ENCODE peak calls at places on chromosomes 16 and 17, in ten cellular contexts. One of them, this sample, is unnamed.

GRCh38 chr17:46139365-46140210 is 53.6 kb downstream of the KANSL1 start:
- DNase-seq in Panc1: no peak
- DNase-seq in tibial nerve: no peak
- DNase-seq in right atrium auricular region: no peak
- DNase-seq in progenitor cell of endocrine pancreas: no peak
- DNase-seq in heart left ventricle: no peak
- DNase-seq in brain microvascular endothelial cell: no peak
- DNase-seq in coronary artery: no peak
- DNase-seq in fibroblast of lung: no peak
- DNase-seq in GM13976: no peak
- DNase-seq in this sample: no peak

GRCh38 chr17:18321309-18321708 is 6.2 kb downstream of the SMCR8 start:
- DNase-seq in Panc1: no peak
- DNase-seq in tibial nerve: no peak
- DNase-seq in right atrium auricular region: no peak
- DNase-seq in progenitor cell of endocrine pancreas: no peak
- DNase-seq in heart left ventricle: no peak
- DNase-seq in brain microvascular endothelial cell: no peak
- DNase-seq in coronary artery: no peak
- DNase-seq in fibroblast of lung: peak; percentile 9
- DNase-seq in GM13976: no peak
- DNase-seq in this sample: no peak

GRCh38 chr16:85124636-85125346 is 12.5 kb upstream of the CIBAR2 start:
- DNase-seq in Panc1: no peak
- DNase-seq in tibial nerve: no peak
- DNase-seq in right atrium auricular region: no peak
- DNase-seq in progenitor cell of endocrine pancreas: no peak
- DNase-seq in heart left ventricle: no peak
- DNase-seq in brain microvascular endothelial cell: no peak
- DNase-seq in coronary artery: no peak
- DNase-seq in fibroblast of lung: no peak
- DNase-seq in GM13976: no peak
- DNase-seq in this sample: no peak

GRCh38 chr16:89269805-89270665 is 52.5 kb downstream of the ZNF778 start:
- DNase-seq in Panc1: no peak
- DNase-seq in tibial nerve: no peak
- DNase-seq in right atrium auricular region: no peak
- DNase-seq in progenitor cell of endocrine pancreas: no peak
- DNase-seq in heart left ventricle: no peak
- DNase-seq in brain microvascular endothelial cell: no peak
- DNase-seq in coronary artery: no peak
- DNase-seq in fibroblast of lung: no peak
- DNase-seq in GM13976: no peak
- DNase-seq in this sample: no peak

GRCh38 chr17:71922439-71922838 is 198.4 kb upstream of the SOX9 start:
- DNase-seq in Panc1: peak; percentile 15
- DNase-seq in tibial nerve: no peak
- DNase-seq in right atrium auricular region: no peak
- DNase-seq in progenitor cell of endocrine pancreas: no peak
- DNase-seq in heart left ventricle: no peak
- DNase-seq in brain microvascular endothelial cell: peak; percentile 80
- DNase-seq in coronary artery: no peak
- DNase-seq in fibroblast of lung: peak; percentile 76
- DNase-seq in GM13976: peak; percentile 10
- DNase-seq in this sample: no peak

GRCh38 chr16:31476305-31477219 is 4.6 kb downstream of the TGFB1I1 start:
- DNase-seq in Panc1: no peak
- DNase-seq in tibial nerve: peak; percentile 58
- DNase-seq in right atrium auricular region: no peak
- DNase-seq in progenitor cell of endocrine pancreas: peak; percentile 49
- DNase-seq in heart left ventricle: peak; percentile 89
- DNase-seq in brain microvascular endothelial cell: no peak
- DNase-seq in coronary artery: no peak
- DNase-seq in fibroblast of lung: no peak
- DNase-seq in GM13976: peak; percentile 93
- DNase-seq in this sample: no peak

GRCh38 chr16:31215287-31216115 is 1.4 kb downstream of the PYDC1 start:
- DNase-seq in Panc1: no peak
- DNase-seq in tibial nerve: no peak
- DNase-seq in right atrium auricular region: no peak
- DNase-seq in progenitor cell of endocrine pancreas: peak; percentile 39
- DNase-seq in heart left ventricle: peak; percentile 82
- DNase-seq in brain microvascular endothelial cell: peak; percentile 16
- DNase-seq in coronary artery: no peak
- DNase-seq in fibroblast of lung: peak; percentile 40
- DNase-seq in GM13976: peak; percentile 72
- DNase-seq in this sample: peak; percentile 40

GRCh38 chr16:27547851-27548250 is 1.9 kb downstream of the GTF3C1 start:
- DNase-seq in Panc1: no peak
- DNase-seq in tibial nerve: no peak
- DNase-seq in right atrium auricular region: no peak
- DNase-seq in progenitor cell of endocrine pancreas: no peak
- DNase-seq in heart left ventricle: no peak
- DNase-seq in brain microvascular endothelial cell: no peak
- DNase-seq in coronary artery: no peak
- DNase-seq in fibroblast of lung: no peak
- DNase-seq in GM13976: no peak
- DNase-seq in this sample: no peak

GRCh38 chr17:79811036-79811887 is 14.4 kb upstream of the CBX8 start:
- DNase-seq in Panc1: no peak
- DNase-seq in tibial nerve: no peak
- DNase-seq in right atrium auricular region: no peak
- DNase-seq in progenitor cell of endocrine pancreas: peak; percentile 56
- DNase-seq in heart left ventricle: no peak
- DNase-seq in brain microvascular endothelial cell: no peak
- DNase-seq in coronary artery: no peak
- DNase-seq in fibroblast of lung: no peak
- DNase-seq in GM13976: peak; percentile 74
- DNase-seq in this sample: no peak

GRCh38 chr16:4109250-4109736 is 6.9 kb downstream of the ADCY9 start:
- DNase-seq in Panc1: no peak
- DNase-seq in tibial nerve: no peak
- DNase-seq in right atrium auricular region: no peak
- DNase-seq in progenitor cell of endocrine pancreas: no peak
- DNase-seq in heart left ventricle: peak; percentile 11
- DNase-seq in brain microvascular endothelial cell: no peak
- DNase-seq in coronary artery: no peak
- DNase-seq in fibroblast of lung: no peak
- DNase-seq in GM13976: no peak
- DNase-seq in this sample: no peak

GRCh38 chr16:19490619-19491018 is 31.3 kb downstream of the GDE1 start:
- DNase-seq in Panc1: no peak
- DNase-seq in tibial nerve: no peak
- DNase-seq in right atrium auricular region: no peak
- DNase-seq in progenitor cell of endocrine pancreas: no peak
- DNase-seq in heart left ventricle: no peak
- DNase-seq in brain microvascular endothelial cell: no peak
- DNase-seq in coronary artery: no peak
- DNase-seq in fibroblast of lung: no peak
- DNase-seq in GM13976: no peak
- DNase-seq in this sample: no peak

GRCh38 chr17:70905796-70906195 is 736.5 kb downstream of the KCNJ2 start:
- DNase-seq in Panc1: no peak
- DNase-seq in tibial nerve: peak; percentile 8
- DNase-seq in right atrium auricular region: peak; percentile 87
- DNase-seq in progenitor cell of endocrine pancreas: no peak
- DNase-seq in heart left ventricle: peak; percentile 65
- DNase-seq in brain microvascular endothelial cell: peak; percentile 99
- DNase-seq in coronary artery: no peak
- DNase-seq in fibroblast of lung: peak; percentile 100
- DNase-seq in GM13976: no peak
- DNase-seq in this sample: peak; percentile 95

GRCh38 chr17:82237083-82237745 is 8.4 kb downstream of the SLC16A3 start:
- DNase-seq in Panc1: no peak
- DNase-seq in tibial nerve: no peak
- DNase-seq in right atrium auricular region: no peak
- DNase-seq in progenitor cell of endocrine pancreas: no peak
- DNase-seq in heart left ventricle: peak; percentile 66
- DNase-seq in brain microvascular endothelial cell: no peak
- DNase-seq in coronary artery: no peak
- DNase-seq in fibroblast of lung: no peak
- DNase-seq in GM13976: no peak
- DNase-seq in this sample: no peak

GRCh38 chr17:19304209-19304608 is 58.3 kb downstream of the B9D1 start:
- DNase-seq in Panc1: no peak
- DNase-seq in tibial nerve: peak; percentile 45
- DNase-seq in right atrium auricular region: peak; percentile 75
- DNase-seq in progenitor cell of endocrine pancreas: no peak
- DNase-seq in heart left ventricle: no peak
- DNase-seq in brain microvascular endothelial cell: peak; percentile 47
- DNase-seq in coronary artery: no peak
- DNase-seq in fibroblast of lung: peak; percentile 53
- DNase-seq in GM13976: no peak
- DNase-seq in this sample: no peak

GRCh38 chr17:7589204-7589868 is 558 bp downstream of the SOX15 start:
- DNase-seq in Panc1: no peak
- DNase-seq in tibial nerve: peak; percentile 87
- DNase-seq in right atrium auricular region: peak; percentile 89
- DNase-seq in progenitor cell of endocrine pancreas: peak; percentile 58
- DNase-seq in heart left ventricle: peak; percentile 91
- DNase-seq in brain microvascular endothelial cell: peak; percentile 77
- DNase-seq in coronary artery: peak; percentile 85
- DNase-seq in fibroblast of lung: peak; percentile 85
- DNase-seq in GM13976: peak; percentile 88
- DNase-seq in this sample: peak; percentile 43

GRCh38 chr17:7588553-7589203 is 1.2 kb downstream of the SOX15 start:
- DNase-seq in Panc1: no peak
- DNase-seq in tibial nerve: no peak
- DNase-seq in right atrium auricular region: no peak
- DNase-seq in progenitor cell of endocrine pancreas: no peak
- DNase-seq in heart left ventricle: no peak
- DNase-seq in brain microvascular endothelial cell: no peak
- DNase-seq in coronary artery: no peak
- DNase-seq in fibroblast of lung: no peak
- DNase-seq in GM13976: no peak
- DNase-seq in this sample: no peak

GRCh38 chr17:7587420-7587786 is 2.5 kb downstream of the SOX15 start:
- DNase-seq in Panc1: no peak
- DNase-seq in tibial nerve: no peak
- DNase-seq in right atrium auricular region: no peak
- DNase-seq in progenitor cell of endocrine pancreas: no peak
- DNase-seq in heart left ventricle: no peak
- DNase-seq in brain microvascular endothelial cell: peak; percentile 95
- DNase-seq in coronary artery: no peak
- DNase-seq in fibroblast of lung: peak; percentile 91
- DNase-seq in GM13976: no peak
- DNase-seq in this sample: peak; percentile 36

GRCh38 chr17:7587831-7588230 is 2.1 kb downstream of the SOX15 start:
- DNase-seq in Panc1: no peak
- DNase-seq in tibial nerve: no peak
- DNase-seq in right atrium auricular region: no peak
- DNase-seq in progenitor cell of endocrine pancreas: no peak
- DNase-seq in heart left ventricle: no peak
- DNase-seq in brain microvascular endothelial cell: no peak
- DNase-seq in coronary artery: no peak
- DNase-seq in fibroblast of lung: no peak
- DNase-seq in GM13976: no peak
- DNase-seq in this sample: no peak

GRCh38 chr17:7586673-7587419 is 3.0 kb downstream of the SOX15 start:
- DNase-seq in Panc1: no peak
- DNase-seq in tibial nerve: no peak
- DNase-seq in right atrium auricular region: no peak
- DNase-seq in progenitor cell of endocrine pancreas: no peak
- DNase-seq in heart left ventricle: no peak
- DNase-seq in brain microvascular endothelial cell: no peak
- DNase-seq in coronary artery: no peak
- DNase-seq in fibroblast of lung: no peak
- DNase-seq in GM13976: no peak
- DNase-seq in this sample: no peak
- TF ChIP-seq CTCF in Panc1: peak; percentile 85
- TF ChIP-seq CTCF in tibial nerve: no peak
- TF ChIP-seq CTCF in right atrium auricular region: no peak
- TF ChIP-seq CTCF in progenitor cell of endocrine pancreas: peak; percentile 24
- TF ChIP-seq CTCF in heart left ventricle: peak; percentile 34
- TF ChIP-seq CTCF in brain microvascular endothelial cell: peak; percentile 49
- TF ChIP-seq CTCF in coronary artery: no peak
- TF ChIP-seq CTCF in fibroblast of lung: peak; percentile 14
- TF ChIP-seq CTCF in GM13976: peak; percentile 8
- TF ChIP-seq CTCF in this sample: peak; percentile 26

GRCh38 chr16:87543436-87544191 is 50.8 kb upstream of the ZCCHC14 start:
- DNase-seq in Panc1: no peak
- DNase-seq in tibial nerve: no peak
- DNase-seq in right atrium auricular region: no peak
- DNase-seq in progenitor cell of endocrine pancreas: no peak
- DNase-seq in heart left ventricle: no peak
- DNase-seq in brain microvascular endothelial cell: peak; percentile 31
- DNase-seq in coronary artery: no peak
- DNase-seq in fibroblast of lung: no peak
- DNase-seq in GM13976: no peak
- DNase-seq in this sample: no peak
- TF ChIP-seq CTCF in Panc1: no peak
- TF ChIP-seq CTCF in tibial nerve: no peak
- TF ChIP-seq CTCF in right atrium auricular region: no peak
- TF ChIP-seq CTCF in progenitor cell of endocrine pancreas: no peak
- TF ChIP-seq CTCF in heart left ventricle: no peak
- TF ChIP-seq CTCF in brain microvascular endothelial cell: peak; percentile 29
- TF ChIP-seq CTCF in coronary artery: no peak
- TF ChIP-seq CTCF in fibroblast of lung: no peak
- TF ChIP-seq CTCF in GM13976: peak; percentile 25
- TF ChIP-seq CTCF in this sample: no peak

GRCh38 chr17:73323622-73324455 is 12.0 kb upstream of the CDC42EP4 start:
- DNase-seq in Panc1: no peak
- DNase-seq in tibial nerve: peak; percentile 60
- DNase-seq in right atrium auricular region: no peak
- DNase-seq in progenitor cell of endocrine pancreas: no peak
- DNase-seq in heart left ventricle: no peak
- DNase-seq in brain microvascular endothelial cell: peak; percentile 39
- DNase-seq in coronary artery: no peak
- DNase-seq in fibroblast of lung: peak; percentile 53
- DNase-seq in GM13976: no peak
- DNase-seq in this sample: no peak
- TF ChIP-seq CTCF in Panc1: no peak
- TF ChIP-seq CTCF in tibial nerve: no peak
- TF ChIP-seq CTCF in right atrium auricular region: no peak
- TF ChIP-seq CTCF in progenitor cell of endocrine pancreas: no peak
- TF ChIP-seq CTCF in heart left ventricle: no peak
- TF ChIP-seq CTCF in brain microvascular endothelial cell: no peak
- TF ChIP-seq CTCF in coronary artery: no peak
- TF ChIP-seq CTCF in fibroblast of lung: no peak
- TF ChIP-seq CTCF in GM13976: no peak
- TF ChIP-seq CTCF in this sample: no peak

GRCh38 chr17:75059369-75060345 is 12.6 kb downstream of the KCTD2 start:
- DNase-seq in Panc1: no peak
- DNase-seq in tibial nerve: peak; percentile 48
- DNase-seq in right atrium auricular region: no peak
- DNase-seq in progenitor cell of endocrine pancreas: no peak
- DNase-seq in heart left ventricle: no peak
- DNase-seq in brain microvascular endothelial cell: peak; percentile 63
- DNase-seq in coronary artery: no peak
- DNase-seq in fibroblast of lung: peak; percentile 84
- DNase-seq in GM13976: peak; percentile 47
- DNase-seq in this sample: no peak
- TF ChIP-seq CTCF in Panc1: no peak
- TF ChIP-seq CTCF in tibial nerve: peak; percentile 39
- TF ChIP-seq CTCF in right atrium auricular region: peak; percentile 31
- TF ChIP-seq CTCF in progenitor cell of endocrine pancreas: no peak
- TF ChIP-seq CTCF in heart left ventricle: peak; percentile 56
- TF ChIP-seq CTCF in brain microvascular endothelial cell: peak; percentile 49
- TF ChIP-seq CTCF in coronary artery: no peak
- TF ChIP-seq CTCF in fibroblast of lung: peak; percentile 56
- TF ChIP-seq CTCF in GM13976: peak; percentile 40
- TF ChIP-seq CTCF in this sample: peak; percentile 45

This sample was measured in retinal pigment epithelial cell.